ENCODE peak calls at places on chromosomes 16 and 17, in nine cellular contexts. M, E, A, Y, Q, D, Z, U and P are unnamed samples. For H3K4me1, the result is how much of the 10 kb centered on the place peaks cover.

GRCh38 chr16:4957420-4957719 is 760 bp upstream of the SEC14L5 start:
- DNase-seq in M (no peak), E (no peak), A (no peak), Y (no peak), Q (no peak), D (no peak), Z (no peak), U (no peak), P (no peak)

GRCh38 chr16:66238696-66239095 is 127.8 kb upstream of the CDH5 start:
- DNase-seq in M (no peak), E (no peak), A (no peak), Y (no peak), Q (no peak), D (no peak), Z (no peak), U (no peak), P (no peak)

GRCh38 chr16:10098991-10099390 is 83.2 kb downstream of the GRIN2A start:
- DNase-seq in M (no peak), E (no peak), A (no peak), Y (no peak), Q (no peak), D (no peak), Z (no peak), U (no peak), P (no peak)

GRCh38 chr16:56625943-56626654 is 518 bp downstream of the MT1E start:
- DNase-seq in M (no peak), E (no peak), A (no peak), Y (no peak), Q (no peak), D (peak), Z (no peak), U (no peak), P (no peak)

GRCh38 chr17:41666708-41667279 is 21.9 kb upstream of the EIF1 start:
- DNase-seq in M (peak), E (peak), A (peak), Y (peak), Q (peak), D (peak), Z (peak), U (peak), P (no peak)

GRCh38 chr17:7982666-7983065 is 19.7 kb upstream of the GUCY2D start:
- DNase-seq in M (no peak), E (no peak), A (no peak), Y (peak), Q (no peak), D (no peak), Z (no peak), U (no peak), P (no peak)

GRCh38 chr17:58452738-58453137 is 35.4 kb upstream of the RNF43 start:
- DNase-seq in M (no peak), E (no peak), A (no peak), Y (peak), Q (no peak), D (no peak), Z (no peak), U (no peak), P (no peak)

GRCh38 chr16:81997738-81998137 is 13.5 kb downstream of the SDR42E1 start:
- DNase-seq in M (no peak), E (peak), A (no peak), Y (peak), Q (no peak), D (no peak), Z (no peak), U (no peak), P (no peak)

GRCh38 chr16:79714440-79714839 is 113.9 kb upstream of the MAF start:
- DNase-seq in M (no peak), E (no peak), A (no peak), Y (no peak), Q (no peak), D (no peak), Z (no peak), U (no peak), P (no peak)

GRCh38 chr16:85037050-85037410 is 9.4 kb downstream of the KIAA0513 start:
- DNase-seq in M (no peak), E (no peak), A (no peak), Y (peak), Q (no peak), D (no peak), Z (no peak), U (no peak), P (no peak)

GRCh38 chr17:35486920-35487727 is 38.6 kb upstream of the SLFN13 start:
- DNase-seq in M (peak), E (no peak), A (peak), Y (no peak), Q (no peak), D (peak), Z (peak), U (no peak), P (no peak)

GRCh38 chr17:73378974-73379470 is 67.2 kb upstream of the CDC42EP4 start:
- DNase-seq in M (no peak), E (no peak), A (no peak), Y (no peak), Q (no peak), D (no peak), Z (no peak), U (no peak), P (no peak)

GRCh38 chr17:8326591-8327583 is 12.8 kb upstream of the ODF4 start:
- DNase-seq in M (peak), E (no peak), A (no peak), Y (no peak), Q (peak), D (no peak), Z (peak), U (no peak), P (no peak)

GRCh38 chr16:49855280-49855821 is 561 bp downstream of the ZNF423 start:
- DNase-seq in M (peak), E (peak), A (peak), Y (peak), Q (peak), D (peak), Z (peak), U (no peak), P (no peak)

GRCh38 chr17:78249074-78249835 is 17.8 kb downstream of the TMEM235 start:
- DNase-seq in M (no peak), E (no peak), A (no peak), Y (no peak), Q (no peak), D (no peak), Z (no peak), U (no peak), P (no peak)

GRCh38 chr17:9880582-9880999 is 24.5 kb downstream of the RCVRN start:
- DNase-seq in M (no peak), E (no peak), A (no peak), Y (peak), Q (no peak), D (no peak), Z (no peak), U (no peak), P (no peak)

GRCh38 chr17:39604911-39605491 is 2.7 kb downstream of the NEUROD2 start:
- DNase-seq in M (no peak), E (no peak), A (no peak), Y (no peak), Q (no peak), D (no peak), Z (no peak), U (no peak), P (no peak)

GRCh38 chr16:80996688-80997138 is 10.0 kb downstream of the CMC2 start:
- DNase-seq in M (no peak), E (no peak), A (no peak), Y (no peak), Q (no peak), D (no peak), Z (no peak), U (no peak), P (no peak)

GRCh38 chr17:57507828-57508227 is 237.3 kb downstream of the CCDC182 start:
- DNase-seq in M (no peak), E (no peak), A (no peak), Y (no peak), Q (peak), D (no peak), Z (no peak), U (no peak), P (no peak)

GRCh38 chr17:42120161-42121065 is 754 bp downstream of the KAT2A start:
- DNase-seq in M (no peak), E (peak), A (no peak), Y (no peak), Q (peak), D (no peak), Z (no peak), U (no peak), P (no peak)

GRCh38 chr17:37490638-37491614 is 1.2 kb downstream of the DUSP14 start:
- DNase-seq in M (no peak), E (peak), A (no peak), Y (peak), Q (no peak), D (no peak), Z (peak), U (no peak), P (no peak)

GRCh38 chr16:56983211-56983751 is 6.1 kb upstream of the NLRC5 start:
- DNase-seq in M (no peak), E (peak), A (no peak), Y (no peak), Q (no peak), D (no peak), Z (no peak), U (no peak), P (no peak)

GRCh38 chr16:1180772-1181714 is 28.1 kb downstream of the CACNA1H start:
- DNase-seq in M (no peak), E (no peak), A (no peak), Y (no peak), Q (no peak), D (no peak), Z (no peak), U (no peak), P (no peak)

GRCh38 chr16:56841233-56841632 is 23.8 kb upstream of the SLC12A3 start:
- DNase-seq in M (no peak), E (no peak), A (no peak), Y (no peak), Q (peak), D (no peak), Z (no peak), U (no peak), P (no peak)

DNA sequence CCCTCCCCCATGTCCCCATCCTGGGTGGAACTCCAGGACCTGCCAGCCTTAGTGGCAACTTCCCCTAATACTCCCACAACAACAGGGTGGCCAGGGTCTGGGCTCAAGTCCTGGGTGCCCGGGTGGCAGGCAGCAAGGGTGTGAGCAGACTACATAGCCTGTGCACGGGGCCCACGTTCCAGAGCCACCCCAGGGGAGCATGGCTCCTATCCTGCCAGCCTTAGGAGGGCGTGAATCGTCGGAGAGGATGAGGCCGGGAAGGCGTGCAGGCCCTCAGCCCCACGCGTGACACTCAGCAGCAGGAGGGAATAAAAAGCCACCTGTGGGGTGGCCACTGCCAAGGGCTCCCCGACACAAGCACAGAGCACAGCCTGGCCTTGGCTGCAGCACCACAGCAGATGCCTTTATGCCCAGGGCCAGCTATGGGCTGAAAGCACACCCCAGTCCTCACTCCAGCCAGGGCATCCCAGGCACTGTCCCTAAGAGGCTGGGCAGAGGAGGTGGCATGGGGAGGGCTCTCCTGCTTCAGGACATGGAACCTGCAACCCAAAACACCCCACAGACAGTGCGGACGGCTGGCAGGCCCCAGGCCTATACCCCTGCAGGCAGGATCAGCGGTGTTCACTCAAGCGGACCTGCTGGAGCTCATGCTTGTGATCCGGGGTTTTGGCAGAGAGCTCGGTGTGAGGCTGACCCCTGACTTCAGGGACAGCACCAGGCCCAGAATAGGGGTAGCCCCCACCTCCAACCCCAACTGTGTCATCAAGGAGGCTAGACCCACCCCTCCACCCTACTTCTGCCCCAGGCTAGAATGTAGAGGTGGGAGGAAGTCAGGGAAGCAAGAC is 2.7 kb downstream of the BCAR1 start:
- DNase-seq in M (no peak), E (no peak), A (no peak), Y (no peak), Q (no peak), D (no peak), Z (no peak), U (no peak), P (no peak)
- H3K4me1 ChIP-seq in M (under half), E (half or more), A (under half), Y (half or more), Q (half or more), D (half or more), Z (half or more), U (half or more), P (half or more)

GRCh38 chr17:2177235-2177811 is 122.4 kb downstream of the HIC1 start:
- DNase-seq in M (no peak), E (no peak), A (no peak), Y (no peak), Q (no peak), D (no peak), Z (no peak), U (no peak), P (no peak)
- H3K4me1 ChIP-seq in M (under half), E (under half), A (under half), Y (under half), Q (half or more), D (half or more), Z (half or more), U (half or more), P (half or more)

GRCh38 chr16:23842137-23842600 is 6.4 kb downstream of the PRKCB start:
- DNase-seq in M (no peak), E (no peak), A (no peak), Y (no peak), Q (no peak), D (no peak), Z (no peak), U (no peak), P (no peak)
- H3K4me1 ChIP-seq in M (under half), E (under half), A (under half), Y (under half), Q (under half), D (under half), Z (under half), U (under half), P (under half)

DNA sequence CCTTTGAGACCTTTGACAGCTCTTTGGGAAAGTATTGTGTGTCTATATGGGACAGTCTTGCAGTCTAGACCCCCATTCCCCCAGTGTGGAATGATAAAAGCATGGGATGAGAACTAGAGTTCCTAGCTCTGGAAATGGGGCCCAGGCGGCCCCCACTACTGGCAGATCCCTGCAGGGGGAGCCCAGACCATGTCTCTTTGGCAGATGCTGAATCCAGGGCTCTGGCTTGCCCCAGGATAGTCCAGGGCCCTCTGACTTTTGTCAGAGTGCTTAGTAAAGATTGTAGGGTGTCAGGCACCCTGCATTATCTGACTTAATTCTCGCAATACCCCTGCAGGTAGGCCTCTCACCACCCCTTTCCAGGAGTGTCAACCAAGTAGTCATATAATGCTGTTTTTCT is 8.3 kb downstream of the ALKBH5 start:
- DNase-seq in M (no peak), E (peak), A (no peak), Y (no peak), Q (peak), D (no peak), Z (no peak), U (no peak), P (no peak)
- H3K4me1 ChIP-seq in M (under half), E (under half), A (under half), Y (under half), Q (under half), D (under half), Z (half or more), U (half or more), P (half or more)